ENCODE peak calls at places on chromosome 7, in ten cellular contexts. S, P, G, U, E, Q, W, T, A and R are unnamed samples.

GRCh38 chr7:159038066-159038465 is 106.6 kb downstream of the VIPR2 start:
- DNase-seq in T (no peak), S (no peak), P (no peak), E (peak), W (no peak), A (no peak), U (no peak), Q (no peak), G (no peak), R (no peak)

GRCh38 chr7:151440799-151441443 is 980 bp upstream of the CRYGN start:
- DNase-seq in G (no peak), T (no peak), P (no peak), E (peak), A (no peak), S (peak), Q (no peak), W (no peak), U (no peak), R (no peak)

GRCh38 chr7:945556-946255 is 8.8 kb downstream of the ADAP1 start:
- DNase-seq in S (no peak), P (no peak), A (no peak), E (peak), G (no peak), W (peak), T (no peak), U (no peak), Q (peak), R (no peak)

GRCh38 chr7:127330070-127330469 is 62.4 kb downstream of the ZNF800 start:
- DNase-seq in G (no peak), Q (no peak), A (no peak), T (no peak), U (no peak), W (no peak), E (no peak), P (no peak), S (no peak), R (no peak)

GRCh38 chr7:1219516-1219915 is 13.2 kb upstream of the UNCX start:
- DNase-seq in S (no peak), P (no peak), G (no peak), Q (no peak), T (no peak), E (no peak), A (no peak), W (no peak), U (no peak), R (no peak)

GRCh38 chr7:64562621-64563275 is at the start of gene ZNF680:
- DNase-seq in U (peak), W (peak), T (peak), A (peak), Q (peak), G (peak), P (peak), S (peak), E (peak), R (peak)

GRCh38 chr7:158621042-158621441 is 33.4 kb upstream of the PTPRN2 start:
- DNase-seq in E (no peak), U (no peak), Q (no peak), T (no peak), S (no peak), A (no peak), W (no peak), G (no peak), P (no peak), R (no peak)

GRCh38 chr7:11707606-11708193 is 124.3 kb downstream of the THSD7A start:
- DNase-seq in U (no peak), Q (no peak), P (no peak), A (peak), S (no peak), G (no peak), W (no peak), E (no peak), T (peak), R (no peak)

GRCh38 chr7:24323961-24324480 is 40.0 kb downstream of the NPY start:
- DNase-seq in P (no peak), S (no peak), W (no peak), E (no peak), G (no peak), U (no peak), A (no peak), T (no peak), Q (no peak), R (no peak)

GRCh38 chr7:105920766-105921165 is 42.3 kb upstream of the CDHR3 start:
- DNase-seq in P (no peak), U (no peak), S (no peak), T (peak), Q (no peak), A (no peak), E (no peak), W (no peak), G (no peak), R (no peak)

GRCh38 chr7:12594122-12594897 is 23.8 kb downstream of the SCIN start:
- DNase-seq in T (peak), A (no peak), G (peak), E (no peak), W (no peak), S (no peak), Q (peak), P (no peak), U (no peak), R (no peak)

GRCh38 chr7:32569388-32570289 is 74.3 kb downstream of the AVL9 start:
- DNase-seq in S (no peak), U (no peak), Q (no peak), G (no peak), A (no peak), E (no peak), W (no peak), T (no peak), P (no peak), R (no peak)

GRCh38 chr7:70092314-70093303 is 494.3 kb downstream of the AUTS2 start:
- DNase-seq in W (no peak), E (no peak), S (peak), Q (no peak), A (no peak), G (no peak), T (peak), U (no peak), P (no peak), R (no peak)

GRCh38 chr7:24304494-24305095 is 20.6 kb downstream of the NPY start:
- DNase-seq in U (no peak), W (no peak), P (no peak), E (no peak), A (no peak), S (no peak), T (no peak), Q (no peak), G (no peak), R (no peak)

GRCh38 chr7:42876182-42877068 is 35.4 kb downstream of the C7orf25 start:
- DNase-seq in Q (peak), A (peak), U (peak), G (no peak), T (peak), W (no peak), E (peak), S (peak), P (peak), R (peak)

GRCh38 chr7:55155351-55156117 is 136.7 kb downstream of the EGFR start:
- DNase-seq in S (no peak), Q (no peak), E (no peak), W (no peak), U (no peak), A (no peak), T (no peak), G (no peak), P (no peak), R (no peak)

GRCh38 chr7:47670738-47671137 is 88.8 kb upstream of the TNS3 start:
- DNase-seq in Q (no peak), T (no peak), U (no peak), G (no peak), P (no peak), A (no peak), E (no peak), S (no peak), W (no peak), R (no peak)

GRCh38 chr7:100367676-100368613 is 5.3 kb upstream of the PILRA start:
- DNase-seq in T (no peak), P (peak), S (no peak), A (no peak), G (no peak), U (no peak), Q (no peak), W (peak), E (no peak), R (no peak)

GRCh38 chr7:4709187-4709586 is 27.1 kb downstream of the FOXK1 start:
- DNase-seq in G (no peak), T (no peak), W (no peak), Q (no peak), P (no peak), A (no peak), U (no peak), E (no peak), S (no peak), R (no peak)

GRCh38 chr7:4711093-4711492 is 29.0 kb downstream of the FOXK1 start:
- DNase-seq in S (no peak), A (no peak), U (no peak), W (no peak), Q (no peak), G (no peak), P (no peak), E (no peak), T (no peak), R (no peak)

GRCh38 chr7:4706384-4707032 is 24.4 kb downstream of the FOXK1 start:
- DNase-seq in G (no peak), E (no peak), S (no peak), U (no peak), W (no peak), Q (no peak), T (peak), A (peak), P (no peak), R (no peak)

GRCh38 chr7:4707134-4707651 is 25.1 kb downstream of the FOXK1 start:
- DNase-seq in P (no peak), S (no peak), W (no peak), A (peak), Q (no peak), G (peak), U (no peak), T (peak), E (no peak), R (no peak)

DNA sequence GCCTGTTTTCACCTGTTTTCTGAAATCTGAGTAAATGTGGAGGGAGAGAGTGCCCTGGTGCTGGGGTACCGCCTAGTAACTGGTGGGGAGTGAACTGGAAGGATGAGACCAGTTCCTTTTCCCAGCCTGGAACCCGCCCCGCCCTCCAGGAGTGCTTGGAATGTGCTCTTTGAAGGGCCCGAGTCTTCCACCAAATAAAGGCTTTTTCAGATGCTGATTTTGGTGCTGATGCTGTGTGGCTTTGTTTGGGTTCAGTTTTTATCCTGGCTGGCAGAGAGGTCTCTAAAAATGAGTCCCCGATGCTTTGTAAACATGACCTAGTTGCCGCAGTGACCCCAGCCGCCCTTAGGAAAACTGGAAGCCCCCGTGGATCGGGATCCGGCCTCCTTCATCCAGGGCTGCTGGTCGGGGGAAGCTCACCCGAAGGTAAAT is 25.9 kb downstream of the FOXK1 start:
- DNase-seq in P (no peak), E (no peak), T (no peak), G (no peak), U (no peak), Q (no peak), W (no peak), S (no peak), A (no peak), R (no peak)
- H3K27ac ChIP-seq in P (peak), E (no peak), T (no peak), G (no peak), U (no peak), Q (no peak), W (no peak), S (no peak), A (peak), R (no peak)

GRCh38 chr7:13724631-13725566 is 264.6 kb downstream of the ETV1 start:
- DNase-seq in E (no peak), Q (peak), T (no peak), G (no peak), P (no peak), W (no peak), A (no peak), U (no peak), S (no peak), R (no peak)
- H3K27ac ChIP-seq in E (no peak), Q (peak), T (no peak), G (no peak), P (no peak), W (no peak), A (no peak), U (no peak), S (no peak), R (no peak)

GRCh38 chr7:28617308-28617707 is 205.0 kb downstream of the CREB5 start:
- DNase-seq in Q (no peak), T (no peak), A (no peak), S (no peak), W (no peak), G (no peak), U (no peak), E (no peak), P (no peak), R (no peak)
- H3K27ac ChIP-seq in Q (no peak), T (no peak), A (no peak), S (no peak), W (no peak), G (no peak), U (no peak), E (peak), P (no peak), R (no peak)

DNA sequence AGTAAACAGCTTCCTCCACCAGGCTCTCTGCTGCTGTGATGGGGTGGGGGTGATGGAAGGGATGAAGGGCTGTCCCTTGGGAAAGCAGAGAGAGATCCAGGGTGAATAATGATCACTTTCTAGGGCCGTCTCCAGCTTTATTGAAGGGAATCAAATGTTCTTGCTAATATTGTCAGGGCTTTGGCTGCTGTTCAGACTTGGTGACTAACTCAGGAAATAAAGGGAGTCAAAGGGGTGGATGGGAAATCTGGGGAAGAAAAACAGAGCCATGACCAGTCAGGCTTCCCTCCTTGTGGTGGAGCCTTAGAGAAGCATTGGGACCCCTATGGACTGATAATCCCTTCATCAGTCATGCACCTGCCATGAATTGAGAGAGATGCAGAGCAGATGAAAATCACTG is 196.2 kb upstream of the AGK start:
- DNase-seq in Q (peak), U (no peak), P (no peak), W (no peak), A (peak), E (no peak), G (no peak), S (no peak), T (peak), R (no peak)
- H3K27ac ChIP-seq in Q (no peak), U (no peak), P (no peak), W (no peak), A (peak), E (no peak), G (peak), S (no peak), T (no peak), R (no peak)

GRCh38 chr7:37728747-37729146 is 45.2 kb downstream of the GPR141 start:
- DNase-seq in W (no peak), A (no peak), Q (no peak), G (no peak), E (no peak), P (no peak), U (no peak), T (no peak), S (no peak), R (no peak)
- H3K27ac ChIP-seq in W (no peak), A (no peak), Q (no peak), G (no peak), E (peak), P (no peak), U (no peak), T (no peak), S (no peak), R (no peak)